ENCODE peak calls at places on chromosomes 3 and 15, in ten cellular contexts. V is stomach, W is pancreas, C is progenitor cell of endocrine pancreas, S is BE2C, F is PC-3, U is sigmoid colon, M is RWPE1, L is AG04450, G is A673. K is an unnamed sample.

GRCh38 chr3:40989141-40990061 is 209.9 kb upstream of the CTNNB1 start:
- DNase-seq in V (no peak), W (no peak), C (no peak), S (no peak), F (no peak), U (no peak), M (no peak), L (no peak), G (no peak), K (no peak)

GRCh38 chr15:79954659-79955058 is 16.3 kb downstream of the BCL2A1 start:
- DNase-seq in V (no peak), W (no peak), C (no peak), S (no peak), F (no peak), U (no peak), M (no peak), L (no peak), G (no peak), K (no peak)

GRCh38 chr15:57922780-57923179 is 142.7 kb downstream of the ALDH1A2 start:
- DNase-seq in V (peak), W (peak), C (no peak), S (peak), F (peak), U (no peak), M (peak), L (no peak), G (no peak), K (no peak)

GRCh38 chr3:143183668-143183970 is 64.0 kb downstream of the CHST2 start:
- DNase-seq in V (no peak), W (no peak), C (no peak), S (no peak), F (no peak), U (no peak), M (no peak), L (no peak), G (no peak), K (no peak)

GRCh38 chr3:181726351-181727121 is 14.8 kb downstream of the SOX2 start:
- DNase-seq in V (peak), W (no peak), C (no peak), S (peak), F (no peak), U (no peak), M (peak), L (no peak), G (no peak), K (peak)

GRCh38 chr3:160401301-160402095 is 2.0 kb downstream of the SMC4 start:
- DNase-seq in V (peak), W (no peak), C (no peak), S (peak), F (peak), U (no peak), M (peak), L (peak), G (peak), K (no peak)

GRCh38 chr15:89723031-89723430 is 28.0 kb downstream of the MESP1 start:
- DNase-seq in V (no peak), W (no peak), C (no peak), S (no peak), F (no peak), U (no peak), M (no peak), L (no peak), G (no peak), K (no peak)

GRCh38 chr3:64150527-64151238 is 74.6 kb downstream of the PRICKLE2 start:
- DNase-seq in V (peak), W (peak), C (peak), S (peak), F (peak), U (peak), M (no peak), L (peak), G (no peak), K (peak)

GRCh38 chr15:96352594-96353377 is 22.3 kb downstream of the NR2F2 start:
- DNase-seq in V (no peak), W (no peak), C (no peak), S (no peak), F (no peak), U (no peak), M (no peak), L (no peak), G (no peak), K (no peak)

GRCh38 chr3:78287085-78287484 is 1247.2 kb downstream of the ROBO2 start:
- DNase-seq in V (no peak), W (no peak), C (no peak), S (no peak), F (no peak), U (no peak), M (no peak), L (no peak), G (no peak), K (no peak)

GRCh38 chr3:14641346-14641745 is 10.2 kb upstream of the CCDC174 start:
- DNase-seq in V (no peak), W (no peak), C (no peak), S (no peak), F (no peak), U (no peak), M (no peak), L (no peak), G (no peak), K (no peak)

GRCh38 chr3:58899953-58900298 is 149.9 kb downstream of the CFAP20DC start:
- DNase-seq in V (no peak), W (no peak), C (no peak), S (no peak), F (no peak), U (no peak), M (no peak), L (no peak), G (no peak), K (no peak)

GRCh38 chr15:92006186-92007028 is 152.9 kb downstream of the SLCO3A1 start:
- DNase-seq in V (no peak), W (no peak), C (no peak), S (no peak), F (no peak), U (no peak), M (no peak), L (no peak), G (no peak), K (no peak)

GRCh38 chr3:58564456-58565160 is 12.6 kb downstream of the FAM107A start:
- DNase-seq in V (no peak), W (no peak), C (no peak), S (no peak), F (peak), U (no peak), M (peak), L (peak), G (no peak), K (no peak)

GRCh38 chr15:76963596-76963995 is 31.3 kb upstream of the PSTPIP1 start:
- DNase-seq in V (no peak), W (no peak), C (no peak), S (no peak), F (no peak), U (no peak), M (no peak), L (no peak), G (no peak), K (no peak)
- TF ChIP-seq CTCF in V (no peak), W (no peak), C (peak), S (no peak), F (no peak), U (no peak), M (no peak), L (no peak), G (no peak), K (no peak)

GRCh38 chr15:22838292-22839042 is at the start of gene NIPA2:
- DNase-seq in V (peak), W (peak), C (peak), S (peak), F (peak), U (peak), M (peak), L (peak), G (peak), K (peak)
- TF ChIP-seq CTCF in V (peak), W (no peak), C (peak), S (no peak), F (no peak), U (no peak), M (no peak), L (no peak), G (no peak), K (no peak)

DNA sequence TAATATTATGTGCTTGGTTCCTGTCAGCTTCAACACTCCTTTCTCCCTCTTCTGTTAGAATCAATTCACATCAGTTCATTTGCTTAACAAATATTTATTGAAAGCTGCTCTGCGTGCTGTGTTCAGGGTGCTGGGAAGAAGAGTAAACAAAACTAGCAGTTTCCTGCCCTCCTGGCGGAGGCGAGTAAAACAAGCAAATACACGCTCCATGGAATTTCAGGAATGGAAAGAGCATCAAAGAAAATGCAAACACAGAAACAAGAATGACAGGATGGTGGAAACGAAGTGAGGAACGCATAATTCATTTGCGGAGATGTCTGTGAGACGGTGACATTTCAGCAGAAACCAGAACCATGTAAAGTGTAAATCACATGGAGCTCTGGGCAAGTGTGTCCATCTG is 49.4 kb upstream of the SPTSSB start:
- DNase-seq in V (peak), W (no peak), C (no peak), S (no peak), F (peak), U (no peak), M (peak), L (no peak), G (no peak), K (no peak)
- TF ChIP-seq CTCF in V (no peak), W (no peak), C (peak), S (no peak), F (peak), U (no peak), M (no peak), L (peak), G (no peak), K (no peak)

GRCh38 chr3:49759226-49759625 is 27.1 kb downstream of the IP6K1 start:
- DNase-seq in V (no peak), W (no peak), C (no peak), S (no peak), F (no peak), U (no peak), M (no peak), L (no peak), G (no peak), K (no peak)
- TF ChIP-seq CTCF in V (no peak), W (no peak), C (no peak), S (no peak), F (no peak), U (no peak), M (no peak), L (no peak), G (no peak), K (no peak)

DNA sequence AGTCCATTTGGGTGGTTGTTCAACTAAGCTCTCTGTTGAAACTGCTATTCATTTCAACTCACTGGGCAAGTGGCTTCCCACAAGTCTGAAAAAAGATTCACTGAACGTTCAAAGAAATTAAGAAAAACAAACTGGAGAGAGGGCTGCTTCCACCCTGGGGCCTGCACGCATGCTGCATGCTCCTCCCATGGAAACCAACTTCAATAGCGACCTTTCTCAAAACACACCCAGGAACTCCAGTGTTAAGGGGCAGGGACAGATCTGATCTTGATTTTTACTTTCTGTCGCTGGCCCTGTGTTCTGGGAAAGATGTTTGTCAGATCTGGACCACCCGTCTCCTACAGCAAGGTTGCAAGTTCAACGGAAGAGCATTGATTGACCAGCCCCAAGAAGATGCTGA is 124.1 kb upstream of the IGF1R start:
- DNase-seq in V (no peak), W (no peak), C (no peak), S (no peak), F (no peak), U (no peak), M (no peak), L (no peak), G (no peak), K (no peak)
- TF ChIP-seq CTCF in V (no peak), W (no peak), C (no peak), S (no peak), F (no peak), U (no peak), M (no peak), L (no peak), G (no peak), K (no peak)

GRCh38 chr3:187019542-187020072 is 89.3 kb downstream of the ST6GAL1 start:
- DNase-seq in V (no peak), W (no peak), C (no peak), S (no peak), F (no peak), U (no peak), M (no peak), L (no peak), G (no peak), K (no peak)
- TF ChIP-seq CTCF in V (no peak), W (no peak), C (peak), S (peak), F (peak), U (no peak), M (no peak), L (no peak), G (peak), K (no peak)

DNA sequence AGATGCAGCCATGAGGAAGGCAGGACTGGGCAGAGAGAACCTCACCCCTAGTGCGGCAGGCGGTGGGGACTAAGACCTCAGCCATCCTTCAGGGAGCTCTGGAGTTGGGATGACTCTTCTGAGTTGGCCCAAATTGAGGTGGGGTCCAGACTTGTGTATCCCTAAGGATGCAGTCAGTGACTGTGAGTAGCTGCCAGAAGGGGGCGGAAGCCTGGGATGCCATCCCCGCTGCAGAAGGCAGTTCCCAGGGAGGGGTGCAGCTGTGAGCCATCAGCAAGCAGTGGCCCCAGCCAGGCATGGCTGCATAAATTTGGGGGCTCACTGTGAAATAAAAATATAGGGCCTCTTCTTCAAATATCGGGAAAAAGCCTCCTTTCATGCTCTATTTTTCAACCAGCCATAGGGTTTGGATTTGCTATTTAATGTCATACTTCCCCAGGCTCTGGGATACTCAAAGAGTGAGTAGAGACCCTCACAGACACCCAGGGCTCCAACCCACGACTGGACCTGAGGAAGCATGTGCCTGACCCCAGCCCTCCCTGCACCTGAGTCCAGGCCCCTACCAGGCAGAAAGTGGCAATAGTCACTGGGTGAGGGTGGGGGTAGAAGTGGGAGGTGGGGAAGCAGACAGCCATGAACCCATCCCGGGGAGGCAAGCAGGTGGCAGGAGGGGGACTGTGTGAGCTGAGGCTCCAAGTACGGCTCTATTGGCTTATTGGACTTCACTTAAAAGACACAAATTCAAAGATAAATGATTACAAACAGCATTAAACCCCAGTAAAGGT is 30.5 kb downstream of the GRK7 start:
- DNase-seq in V (no peak), W (no peak), C (no peak), S (no peak), F (no peak), U (no peak), M (no peak), L (no peak), G (no peak), K (peak)
- TF ChIP-seq CTCF in V (no peak), W (no peak), C (no peak), S (no peak), F (no peak), U (no peak), M (no peak), L (no peak), G (peak), K (peak)

GRCh38 chr3:7744850-7745249 is 756.8 kb upstream of the LMCD1 start:
- DNase-seq in V (no peak), W (no peak), C (no peak), S (no peak), F (no peak), U (no peak), M (no peak), L (no peak), G (no peak), K (no peak)
- TF ChIP-seq CTCF in V (no peak), W (no peak), C (no peak), S (no peak), F (no peak), U (no peak), M (no peak), L (no peak), G (no peak), K (no peak)

DNA sequence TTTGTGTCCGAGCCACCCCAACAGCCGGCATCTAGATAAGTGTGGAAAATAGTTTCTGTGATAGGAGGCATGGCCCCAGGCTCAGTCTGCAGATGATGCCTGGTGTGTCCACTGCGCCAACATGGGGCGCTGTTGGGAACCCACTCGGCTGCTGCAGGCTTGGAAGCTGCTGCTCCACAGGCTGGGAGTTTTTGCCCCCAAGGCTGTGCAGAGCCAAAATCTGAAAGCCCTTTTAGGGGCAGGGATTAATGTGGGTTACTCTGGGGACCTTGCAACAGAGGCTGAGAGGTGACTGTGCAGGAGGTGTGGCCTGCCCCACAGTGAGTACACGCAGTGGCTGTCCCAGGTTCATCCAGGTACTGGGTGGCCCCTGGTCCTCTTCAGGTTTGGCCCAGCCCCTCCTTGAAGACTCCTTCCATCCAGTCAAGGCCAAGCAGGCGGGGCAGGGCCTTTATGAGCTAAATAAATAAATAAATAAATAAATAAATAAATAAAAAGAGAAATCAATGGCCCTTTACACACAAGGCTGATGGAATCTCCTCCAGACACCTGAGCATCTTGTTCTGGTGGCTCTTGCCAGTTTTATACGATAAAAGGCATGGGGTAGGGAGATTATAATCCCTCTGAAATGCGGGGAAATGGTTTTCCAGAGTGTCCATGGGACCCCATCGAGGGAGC is 73.8 kb downstream of the AAGAB start:
- DNase-seq in V (no peak), W (no peak), C (no peak), S (no peak), F (no peak), U (no peak), M (no peak), L (no peak), G (no peak), K (no peak)
- TF ChIP-seq CTCF in V (no peak), W (no peak), C (peak), S (peak), F (peak), U (no peak), M (no peak), L (no peak), G (peak), K (no peak)

GRCh38 chr15:78415284-78415683 is 22.7 kb upstream of the IREB2 start:
- DNase-seq in V (no peak), W (no peak), C (no peak), S (no peak), F (peak), U (peak), M (peak), L (no peak), G (peak), K (no peak)
- TF ChIP-seq CTCF in V (no peak), W (no peak), C (peak), S (peak), F (peak), U (peak), M (peak), L (peak), G (peak), K (no peak)

K was measured in glutamatergic neuron.